ENCODE peak calls at places on chromosomes 12 and 14, in six cellular contexts. One of them, this sample, is unnamed.

GRCh38 chr12:7797698-7798398 is 8.6 kb downstream of the NANOG start:
- DNase-seq in choroid plexus epithelial cell: peak; percentile 27
- DNase-seq in breast epithelium: no peak
- DNase-seq in upper lobe of right lung: no peak
- DNase-seq in WTC11: no peak
- DNase-seq in left ventricle myocardium inferior: no peak
- DNase-seq in this sample: no peak

GRCh38 chr14:24329073-24329663 is 5.7 kb downstream of the ADCY4 start:
- DNase-seq in choroid plexus epithelial cell: no peak
- DNase-seq in left ventricle myocardium inferior: no peak
- DNase-seq in upper lobe of right lung: no peak
- DNase-seq in breast epithelium: no peak
- DNase-seq in WTC11: no peak
- DNase-seq in this sample: no peak

GRCh38 chr14:102317564-102318248 is 1.8 kb upstream of the ZNF839 start:
- DNase-seq in choroid plexus epithelial cell: peak; percentile 46
- DNase-seq in WTC11: no peak
- DNase-seq in breast epithelium: no peak
- DNase-seq in left ventricle myocardium inferior: peak; percentile 42
- DNase-seq in upper lobe of right lung: no peak
- DNase-seq in this sample: peak; percentile 33

GRCh38 chr12:87509233-87509820 is 519.9 kb downstream of the C12orf50 start:
- DNase-seq in choroid plexus epithelial cell: peak; percentile 87
- DNase-seq in breast epithelium: no peak
- DNase-seq in upper lobe of right lung: no peak
- DNase-seq in WTC11: no peak
- DNase-seq in left ventricle myocardium inferior: no peak
- DNase-seq in this sample: no peak

GRCh38 chr12:81303935-81304334 is 226.1 kb downstream of the ACSS3 start:
- DNase-seq in left ventricle myocardium inferior: no peak
- DNase-seq in WTC11: no peak
- DNase-seq in upper lobe of right lung: no peak
- DNase-seq in breast epithelium: no peak
- DNase-seq in choroid plexus epithelial cell: no peak
- DNase-seq in this sample: no peak

GRCh38 chr12:15199886-15200285 is 21.3 kb downstream of the RERG start:
- DNase-seq in breast epithelium: no peak
- DNase-seq in choroid plexus epithelial cell: no peak
- DNase-seq in left ventricle myocardium inferior: no peak
- DNase-seq in upper lobe of right lung: no peak
- DNase-seq in WTC11: no peak
- DNase-seq in this sample: no peak

GRCh38 chr12:104057771-104058197 is 6.5 kb upstream of the HCFC2 start:
- DNase-seq in left ventricle myocardium inferior: no peak
- DNase-seq in breast epithelium: no peak
- DNase-seq in WTC11: no peak
- DNase-seq in upper lobe of right lung: no peak
- DNase-seq in choroid plexus epithelial cell: peak; percentile 54
- DNase-seq in this sample: peak; percentile 46

GRCh38 chr12:124655317-124656213 is 88.2 kb upstream of the NCOR2 start:
- DNase-seq in upper lobe of right lung: peak; percentile 74
- DNase-seq in choroid plexus epithelial cell: peak; percentile 99
- DNase-seq in breast epithelium: no peak
- DNase-seq in left ventricle myocardium inferior: peak; percentile 86
- DNase-seq in WTC11: peak; percentile 77
- DNase-seq in this sample: peak; percentile 44

GRCh38 chr14:99995700-99996356 is 69.4 kb upstream of the EVL start:
- DNase-seq in upper lobe of right lung: no peak
- DNase-seq in WTC11: peak; percentile 83
- DNase-seq in left ventricle myocardium inferior: peak; percentile 30
- DNase-seq in breast epithelium: peak; percentile 58
- DNase-seq in choroid plexus epithelial cell: peak; percentile 73
- DNase-seq in this sample: peak; percentile 76

GRCh38 chr12:27733052-27733656 is 22.5 kb downstream of the MRPS35 start:
- DNase-seq in left ventricle myocardium inferior: no peak
- DNase-seq in WTC11: no peak
- DNase-seq in breast epithelium: no peak
- DNase-seq in choroid plexus epithelial cell: peak; percentile 67
- DNase-seq in upper lobe of right lung: no peak
- DNase-seq in this sample: peak; percentile 29

GRCh38 chr12:117499759-117500485 is 138.5 kb upstream of the NOS1 start:
- DNase-seq in left ventricle myocardium inferior: no peak
- DNase-seq in breast epithelium: no peak
- DNase-seq in choroid plexus epithelial cell: no peak
- DNase-seq in WTC11: no peak
- DNase-seq in upper lobe of right lung: no peak
- DNase-seq in this sample: no peak
- TF ChIP-seq CTCF in left ventricle myocardium inferior: no peak
- TF ChIP-seq CTCF in breast epithelium: no peak
- TF ChIP-seq CTCF in choroid plexus epithelial cell: no peak
- TF ChIP-seq CTCF in WTC11: no peak
- TF ChIP-seq CTCF in upper lobe of right lung: no peak
- TF ChIP-seq CTCF in this sample: no peak

DNA sequence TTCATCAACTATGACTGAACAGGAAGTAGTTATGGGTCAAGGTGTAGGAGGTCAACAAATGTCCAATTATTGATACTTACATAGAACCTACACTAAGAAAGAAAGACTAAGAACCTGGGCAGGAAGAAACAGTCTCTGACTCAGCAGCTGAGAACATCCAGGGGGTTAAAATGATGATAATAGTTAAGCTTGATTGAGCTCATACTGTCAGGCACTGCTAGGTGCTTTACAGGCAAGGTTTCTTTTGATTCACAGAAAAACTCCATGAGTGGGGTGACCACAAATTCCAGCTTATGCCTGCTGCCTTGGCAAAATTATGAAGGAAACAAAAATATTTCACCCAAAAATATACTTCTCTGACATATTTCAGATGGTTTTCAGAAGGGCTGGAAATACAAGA is 75.0 kb downstream of the ACADS start:
- DNase-seq in WTC11: no peak
- DNase-seq in choroid plexus epithelial cell: peak; percentile 11
- DNase-seq in left ventricle myocardium inferior: no peak
- DNase-seq in upper lobe of right lung: no peak
- DNase-seq in breast epithelium: no peak
- DNase-seq in this sample: no peak
- TF ChIP-seq CTCF in WTC11: no peak
- TF ChIP-seq CTCF in choroid plexus epithelial cell: no peak
- TF ChIP-seq CTCF in left ventricle myocardium inferior: no peak
- TF ChIP-seq CTCF in upper lobe of right lung: no peak
- TF ChIP-seq CTCF in breast epithelium: no peak
- TF ChIP-seq CTCF in this sample: no peak

GRCh38 chr12:128973883-128974681 is 120.8 kb downstream of the GLT1D1 start:
- DNase-seq in upper lobe of right lung: peak; percentile 28
- DNase-seq in left ventricle myocardium inferior: no peak
- DNase-seq in WTC11: no peak
- DNase-seq in choroid plexus epithelial cell: no peak
- DNase-seq in breast epithelium: no peak
- DNase-seq in this sample: no peak

GRCh38 chr12:128971802-128972201 is 118.5 kb downstream of the GLT1D1 start:
- DNase-seq in left ventricle myocardium inferior: no peak
- DNase-seq in choroid plexus epithelial cell: no peak
- DNase-seq in breast epithelium: no peak
- DNase-seq in WTC11: no peak
- DNase-seq in upper lobe of right lung: no peak
- DNase-seq in this sample: peak; percentile 69

GRCh38 chr12:128974881-128975280 is 121.6 kb downstream of the GLT1D1 start:
- DNase-seq in choroid plexus epithelial cell: no peak
- DNase-seq in WTC11: no peak
- DNase-seq in upper lobe of right lung: no peak
- DNase-seq in breast epithelium: no peak
- DNase-seq in left ventricle myocardium inferior: no peak
- DNase-seq in this sample: no peak

GRCh38 chr12:128980623-128981022 is 127.3 kb downstream of the GLT1D1 start:
- DNase-seq in choroid plexus epithelial cell: no peak
- DNase-seq in left ventricle myocardium inferior: no peak
- DNase-seq in breast epithelium: no peak
- DNase-seq in upper lobe of right lung: no peak
- DNase-seq in WTC11: no peak
- DNase-seq in this sample: no peak

DNA sequence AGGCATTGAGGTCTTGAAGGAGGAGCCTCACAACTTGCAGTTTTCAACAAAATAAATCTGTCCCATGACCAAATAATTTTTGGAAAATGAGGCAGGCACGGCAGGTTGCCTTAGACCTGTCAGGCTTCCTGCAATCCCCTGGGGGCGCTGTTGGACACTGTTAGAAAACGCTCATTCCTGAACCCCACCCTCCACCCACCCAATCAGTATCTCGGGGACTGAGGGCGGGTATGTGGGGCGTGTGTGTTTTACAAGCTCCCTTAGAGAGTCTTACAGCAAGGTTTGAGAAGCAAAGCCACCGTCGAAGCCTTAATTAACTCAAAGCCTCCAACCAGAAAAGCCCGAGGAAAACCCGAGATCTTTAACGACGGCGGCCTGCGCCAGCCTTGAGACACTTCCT is 122.8 kb downstream of the GLT1D1 start:
- DNase-seq in left ventricle myocardium inferior: no peak
- DNase-seq in breast epithelium: no peak
- DNase-seq in upper lobe of right lung: no peak
- DNase-seq in choroid plexus epithelial cell: peak; percentile 2
- DNase-seq in WTC11: peak; percentile 24
- DNase-seq in this sample: peak; percentile 87
- TF ChIP-seq CTCF in left ventricle myocardium inferior: no peak
- TF ChIP-seq CTCF in breast epithelium: no peak
- TF ChIP-seq CTCF in upper lobe of right lung: peak; percentile 41
- TF ChIP-seq CTCF in choroid plexus epithelial cell: no peak
- TF ChIP-seq CTCF in WTC11: peak; percentile 16
- TF ChIP-seq CTCF in this sample: peak; percentile 85

DNA sequence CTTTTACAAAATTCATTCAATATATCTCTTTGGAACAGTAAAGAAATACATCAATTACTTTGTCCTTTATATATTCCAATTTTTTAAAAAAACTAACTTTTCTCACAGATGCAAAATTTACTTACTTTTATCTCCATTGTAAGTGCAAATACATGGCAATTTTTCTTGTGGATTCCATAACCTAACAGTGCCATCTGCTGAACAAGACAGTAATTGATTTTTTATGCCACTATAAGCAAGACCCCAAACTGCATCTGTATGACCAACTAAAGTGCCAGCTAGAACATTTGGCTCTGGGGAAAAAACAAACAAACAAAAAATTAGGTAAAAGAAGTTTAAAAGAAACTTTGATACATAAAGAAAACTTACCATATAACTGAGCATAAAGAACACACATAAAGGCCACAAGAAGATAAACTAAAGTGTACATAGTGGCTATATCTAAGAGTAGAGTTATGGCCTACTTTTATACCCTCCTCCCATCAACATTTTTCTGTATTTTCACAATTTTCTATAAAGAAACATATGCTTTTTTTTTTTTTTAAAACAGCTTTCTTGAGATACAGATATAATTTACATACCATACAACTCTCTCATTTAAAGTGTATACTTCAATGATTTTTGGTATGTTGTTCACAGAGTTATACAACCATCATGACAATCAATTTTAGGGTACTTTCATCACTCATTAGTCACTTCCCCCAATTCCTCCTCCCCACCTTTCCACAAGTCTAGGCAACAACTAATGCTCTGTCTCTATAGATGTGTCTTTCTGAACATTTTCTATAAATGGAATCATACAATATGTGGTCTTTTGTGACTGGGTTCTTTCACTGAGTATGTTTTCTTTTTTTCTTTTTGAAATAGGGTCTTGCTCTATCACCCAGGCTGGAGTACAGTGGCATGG is 32.6 kb downstream of the COCH start:
- DNase-seq in WTC11: no peak
- DNase-seq in choroid plexus epithelial cell: peak; percentile 61
- DNase-seq in left ventricle myocardium inferior: no peak
- DNase-seq in upper lobe of right lung: no peak
- DNase-seq in breast epithelium: no peak
- DNase-seq in this sample: no peak
- TF ChIP-seq CTCF in WTC11: no peak
- TF ChIP-seq CTCF in choroid plexus epithelial cell: peak; percentile 50
- TF ChIP-seq CTCF in left ventricle myocardium inferior: peak; percentile 24
- TF ChIP-seq CTCF in upper lobe of right lung: peak; percentile 23
- TF ChIP-seq CTCF in breast epithelium: no peak
- TF ChIP-seq CTCF in this sample: peak; percentile 40

DNA sequence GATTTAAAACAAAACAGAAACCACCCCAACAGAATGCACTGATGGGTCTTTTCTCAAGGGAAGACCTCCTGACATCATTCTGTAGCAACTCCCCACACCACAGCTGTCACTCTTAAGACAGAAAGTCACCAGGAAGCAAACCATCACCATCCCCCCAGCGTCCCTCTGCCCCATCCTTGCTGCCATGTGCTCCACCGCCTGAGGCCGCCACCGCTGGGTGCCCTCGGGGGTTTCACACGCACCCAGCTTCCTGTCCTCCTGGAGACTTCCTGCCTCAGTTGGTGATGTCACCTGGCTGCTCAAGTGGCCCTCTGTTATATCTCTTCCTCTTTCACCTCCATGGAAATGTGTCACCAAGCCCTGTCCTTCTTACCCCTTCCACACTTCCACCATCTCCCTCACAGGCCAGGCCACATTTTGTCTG is 71.4 kb upstream of the GPR68 start:
- DNase-seq in WTC11: no peak
- DNase-seq in breast epithelium: no peak
- DNase-seq in upper lobe of right lung: no peak
- DNase-seq in left ventricle myocardium inferior: no peak
- DNase-seq in choroid plexus epithelial cell: no peak
- DNase-seq in this sample: no peak
- TF ChIP-seq CTCF in WTC11: no peak
- TF ChIP-seq CTCF in breast epithelium: no peak
- TF ChIP-seq CTCF in upper lobe of right lung: no peak
- TF ChIP-seq CTCF in left ventricle myocardium inferior: no peak
- TF ChIP-seq CTCF in choroid plexus epithelial cell: no peak
- TF ChIP-seq CTCF in this sample: no peak